ENCODE peak calls at places on chromosomes 13 and 19, in ten cellular contexts. R is T-helper 2 cell; W is AG20443; F is HuH-7.5; V is fibroblast of pulmonary artery; D is NCI-H1436; X is activated CD4-positive, alpha-beta T cell treated with anti-CD3 and anti-CD28 coated beads for 24 hours; L is adrenal gland; S is fibroblast of the aortic adventitia; A is fibroblast of mammary gland. Z is an unnamed sample.

GRCh38 chr19:4220188-4220587 is 9.1 kb upstream of the EBI3 start:
- DNase-seq in A (no peak), R (no peak), X (no peak), S (no peak), D (no peak), W (peak), L (no peak), F (no peak), V (no peak), Z (no peak)

GRCh38 chr13:26653310-26653709 is 95.8 kb downstream of the WASF3 start:
- DNase-seq in W (peak), A (peak), D (no peak), L (no peak), S (no peak), V (peak), X (no peak), F (no peak), R (no peak), Z (no peak)

GRCh38 chr19:10661946-10662345 is 7.8 kb downstream of the ILF3 start:
- DNase-seq in X (no peak), D (no peak), V (no peak), R (no peak), A (no peak), S (no peak), F (no peak), L (no peak), W (no peak), Z (no peak)

GRCh38 chr13:52827839-52828238 is 20.6 kb downstream of the PCDH8 start:
- DNase-seq in S (no peak), A (no peak), W (no peak), L (no peak), F (no peak), D (no peak), R (no peak), X (no peak), V (no peak), Z (no peak)

GRCh38 chr13:100484708-100485107 is 103.9 kb downstream of the GGACT start:
- DNase-seq in S (no peak), L (no peak), R (peak), F (no peak), X (no peak), A (no peak), D (no peak), W (no peak), V (no peak), Z (no peak)

GRCh38 chr19:38039966-38040365 is 133.0 kb downstream of the SIPA1L3 start:
- DNase-seq in R (no peak), A (peak), X (no peak), V (peak), F (no peak), D (no peak), W (peak), S (peak), L (no peak), Z (no peak)

GRCh38 chr19:1511989-1512338 is 855 bp downstream of the ADAMTSL5 start:
- DNase-seq in S (no peak), X (no peak), L (no peak), A (no peak), R (no peak), V (no peak), W (no peak), F (no peak), D (no peak), Z (no peak)

GRCh38 chr13:101691326-101691725 is 238.9 kb downstream of the ITGBL1 start:
- DNase-seq in W (peak), V (no peak), F (no peak), L (no peak), D (no peak), S (no peak), X (no peak), A (peak), R (no peak), Z (no peak)

GRCh38 chr19:1016647-1017114 is 4.2 kb downstream of the TMEM259 start:
- DNase-seq in L (peak), V (peak), S (peak), X (no peak), W (peak), F (no peak), R (no peak), A (peak), D (no peak), Z (no peak)

GRCh38 chr13:79541426-79542049 is 60.6 kb downstream of the NDFIP2 start:
- DNase-seq in S (peak), X (no peak), V (peak), D (peak), L (no peak), R (peak), F (peak), A (peak), W (peak), Z (no peak)

GRCh38 chr19:30324982-30325381 is 47.2 kb upstream of the ZNF536 start:
- DNase-seq in W (no peak), D (no peak), R (no peak), V (no peak), X (no peak), F (no peak), L (no peak), S (no peak), A (no peak), Z (no peak)

GRCh38 chr13:95641291-95641811 is 3.2 kb downstream of the DZIP1 start:
- DNase-seq in W (no peak), S (no peak), L (no peak), F (no peak), D (no peak), R (no peak), A (peak), V (peak), X (no peak), Z (no peak)

Z was measured in GM18507.